ENCODE peak calls at places on chromosomes 13 and 19, in nine cellular contexts. One of them, this sample, is unnamed.
A peak's percentile ranks its signal among the peaks of the same experiment; 100 is the strongest.

GRCh38 chr13:27644302-27644701 is 22.6 kb downstream of the POLR1D start:
- DNase-seq in cardiac fibroblast: peak; percentile 52
- DNase-seq in IMR-90: peak; percentile 92
- DNase-seq in tibial nerve: no peak
- DNase-seq in ovary: no peak
- DNase-seq in gastrocnemius medialis: no peak
- DNase-seq in endodermal cell: no peak
- DNase-seq in fibroblast of mammary gland: peak; percentile 94
- DNase-seq in colonic mucosa: no peak
- DNase-seq in this sample: no peak

GRCh38 chr19:3407556-3408516 is 41.5 kb downstream of the NFIC start:
- DNase-seq in gastrocnemius medialis: peak; percentile 80
- DNase-seq in cardiac fibroblast: no peak
- DNase-seq in tibial nerve: no peak
- DNase-seq in IMR-90: no peak
- DNase-seq in fibroblast of mammary gland: peak; percentile 32
- DNase-seq in ovary: peak; percentile 71
- DNase-seq in colonic mucosa: no peak
- DNase-seq in endodermal cell: no peak
- DNase-seq in this sample: no peak

GRCh38 chr19:17889609-17890214 is 18.0 kb downstream of the SLC5A5 start:
- DNase-seq in fibroblast of mammary gland: peak; percentile 28
- DNase-seq in cardiac fibroblast: peak; percentile 56
- DNase-seq in colonic mucosa: no peak
- DNase-seq in IMR-90: peak; percentile 37
- DNase-seq in tibial nerve: no peak
- DNase-seq in endodermal cell: peak; percentile 92
- DNase-seq in ovary: peak; percentile 71
- DNase-seq in gastrocnemius medialis: no peak
- DNase-seq in this sample: no peak

GRCh38 chr13:74067818-74068217 is 66.4 kb downstream of the KLF12 start:
- DNase-seq in tibial nerve: no peak
- DNase-seq in colonic mucosa: no peak
- DNase-seq in cardiac fibroblast: peak; percentile 55
- DNase-seq in fibroblast of mammary gland: peak; percentile 54
- DNase-seq in ovary: no peak
- DNase-seq in gastrocnemius medialis: no peak
- DNase-seq in endodermal cell: no peak
- DNase-seq in IMR-90: peak; percentile 52
- DNase-seq in this sample: no peak

GRCh38 chr19:7874080-7874856 is at the start of gene PRR36:
- DNase-seq in tibial nerve: no peak
- DNase-seq in endodermal cell: peak; percentile 95
- DNase-seq in cardiac fibroblast: no peak
- DNase-seq in ovary: no peak
- DNase-seq in fibroblast of mammary gland: no peak
- DNase-seq in colonic mucosa: no peak
- DNase-seq in gastrocnemius medialis: no peak
- DNase-seq in IMR-90: no peak
- DNase-seq in this sample: no peak

GRCh38 chr13:39417643-39418042 is 185.3 kb downstream of the LHFPL6 start:
- DNase-seq in cardiac fibroblast: peak; percentile 84
- DNase-seq in gastrocnemius medialis: no peak
- DNase-seq in tibial nerve: no peak
- DNase-seq in ovary: no peak
- DNase-seq in endodermal cell: peak; percentile 85
- DNase-seq in IMR-90: peak; percentile 72
- DNase-seq in colonic mucosa: no peak
- DNase-seq in fibroblast of mammary gland: peak; percentile 69
- DNase-seq in this sample: no peak

GRCh38 chr13:40336228-40337221 is 329.9 kb downstream of the FOXO1 start:
- DNase-seq in tibial nerve: no peak
- DNase-seq in fibroblast of mammary gland: no peak
- DNase-seq in endodermal cell: no peak
- DNase-seq in colonic mucosa: peak; percentile 17
- DNase-seq in ovary: no peak
- DNase-seq in IMR-90: no peak
- DNase-seq in cardiac fibroblast: no peak
- DNase-seq in gastrocnemius medialis: no peak
- DNase-seq in this sample: no peak

GRCh38 chr19:57099199-57099661 is 20.6 kb upstream of the USP29 start:
- DNase-seq in tibial nerve: no peak
- DNase-seq in ovary: peak; percentile 91
- DNase-seq in fibroblast of mammary gland: peak; percentile 47
- DNase-seq in IMR-90: peak; percentile 35
- DNase-seq in colonic mucosa: peak; percentile 55
- DNase-seq in cardiac fibroblast: peak; percentile 61
- DNase-seq in endodermal cell: peak; percentile 87
- DNase-seq in gastrocnemius medialis: no peak
- DNase-seq in this sample: no peak

GRCh38 chr19:34589730-34590129 is 87.2 kb downstream of the SCGB2B2 start:
- DNase-seq in IMR-90: no peak
- DNase-seq in endodermal cell: no peak
- DNase-seq in tibial nerve: no peak
- DNase-seq in ovary: no peak
- DNase-seq in cardiac fibroblast: no peak
- DNase-seq in gastrocnemius medialis: no peak
- DNase-seq in fibroblast of mammary gland: no peak
- DNase-seq in colonic mucosa: no peak
- DNase-seq in this sample: no peak

GRCh38 chr19:52946322-52947310 is 16.1 kb downstream of the ZNF816 start:
- DNase-seq in colonic mucosa: no peak
- DNase-seq in endodermal cell: peak; percentile 94
- DNase-seq in gastrocnemius medialis: no peak
- DNase-seq in fibroblast of mammary gland: peak; percentile 21
- DNase-seq in ovary: peak; percentile 53
- DNase-seq in cardiac fibroblast: peak; percentile 14
- DNase-seq in tibial nerve: no peak
- DNase-seq in IMR-90: peak; percentile 5
- DNase-seq in this sample: no peak

GRCh38 chr19:8148410-8149231 is 771 bp downstream of the FBN3 start:
- DNase-seq in endodermal cell: peak; percentile 96
- DNase-seq in fibroblast of mammary gland: no peak
- DNase-seq in gastrocnemius medialis: no peak
- DNase-seq in colonic mucosa: no peak
- DNase-seq in IMR-90: no peak
- DNase-seq in ovary: no peak
- DNase-seq in tibial nerve: no peak
- DNase-seq in cardiac fibroblast: no peak
- DNase-seq in this sample: no peak

GRCh38 chr13:35470671-35471465 is 5.6 kb downstream of the MAB21L1 start:
- DNase-seq in cardiac fibroblast: peak; percentile 32
- DNase-seq in colonic mucosa: peak; percentile 30
- DNase-seq in tibial nerve: peak; percentile 28
- DNase-seq in fibroblast of mammary gland: peak; percentile 82
- DNase-seq in ovary: peak; percentile 71
- DNase-seq in IMR-90: peak; percentile 2
- DNase-seq in endodermal cell: peak; percentile 86
- DNase-seq in gastrocnemius medialis: peak; percentile 23
- DNase-seq in this sample: no peak

GRCh38 chr13:80040219-80040976 is 300.5 kb downstream of the SPRY2 start:
- DNase-seq in endodermal cell: no peak
- DNase-seq in IMR-90: peak; percentile 100
- DNase-seq in ovary: no peak
- DNase-seq in colonic mucosa: peak; percentile 24
- DNase-seq in tibial nerve: no peak
- DNase-seq in gastrocnemius medialis: no peak
- DNase-seq in cardiac fibroblast: peak; percentile 98
- DNase-seq in fibroblast of mammary gland: peak; percentile 100
- DNase-seq in this sample: peak; percentile 100

GRCh38 chr19:7743425-7743841 is 3.9 kb downstream of the CD209 start:
- DNase-seq in IMR-90: no peak
- DNase-seq in ovary: peak; percentile 31
- DNase-seq in fibroblast of mammary gland: no peak
- DNase-seq in cardiac fibroblast: no peak
- DNase-seq in tibial nerve: no peak
- DNase-seq in gastrocnemius medialis: no peak
- DNase-seq in colonic mucosa: no peak
- DNase-seq in endodermal cell: no peak
- DNase-seq in this sample: no peak

GRCh38 chr19:43872547-43873336 is 45.6 kb downstream of the ZNF283 start:
- DNase-seq in tibial nerve: no peak
- DNase-seq in IMR-90: no peak
- DNase-seq in colonic mucosa: no peak
- DNase-seq in cardiac fibroblast: peak; percentile 16
- DNase-seq in ovary: no peak
- DNase-seq in fibroblast of mammary gland: peak; percentile 10
- DNase-seq in endodermal cell: no peak
- DNase-seq in gastrocnemius medialis: no peak
- DNase-seq in this sample: no peak

GRCh38 chr13:79483302-79483701 is 2.3 kb downstream of the NDFIP2 start:
- DNase-seq in gastrocnemius medialis: no peak
- DNase-seq in ovary: no peak
- DNase-seq in fibroblast of mammary gland: peak; percentile 32
- DNase-seq in cardiac fibroblast: peak; percentile 27
- DNase-seq in IMR-90: peak; percentile 78
- DNase-seq in colonic mucosa: no peak
- DNase-seq in endodermal cell: no peak
- DNase-seq in tibial nerve: no peak
- DNase-seq in this sample: no peak

DNA sequence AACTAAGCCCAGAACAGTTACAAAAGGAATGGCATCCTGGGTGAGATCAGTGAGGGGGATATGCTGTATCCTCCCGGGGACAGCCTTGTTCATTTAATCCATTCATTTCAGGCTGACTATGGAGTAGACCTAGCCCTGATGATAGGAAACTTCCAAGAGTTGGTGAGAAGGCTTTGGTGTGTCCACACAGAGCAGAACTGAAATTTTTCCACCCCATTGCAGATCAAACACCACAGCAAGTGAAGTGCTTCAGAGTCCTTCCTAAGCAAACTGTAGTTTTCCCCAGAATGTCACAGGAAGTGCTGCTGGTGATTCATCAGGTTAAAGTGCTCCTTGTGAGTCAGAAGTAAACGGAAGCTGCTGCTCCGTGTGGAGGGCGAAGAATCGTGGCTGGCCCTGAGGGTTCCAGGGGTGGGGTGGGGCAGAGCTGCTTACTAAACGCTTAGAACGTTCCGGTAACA is 113.2 kb downstream of the TEX26 start:
- DNase-seq in IMR-90: peak; percentile 97
- DNase-seq in gastrocnemius medialis: no peak
- DNase-seq in colonic mucosa: peak; percentile 86
- DNase-seq in ovary: peak; percentile 62
- DNase-seq in tibial nerve: no peak
- DNase-seq in fibroblast of mammary gland: peak; percentile 93
- DNase-seq in endodermal cell: peak; percentile 58
- DNase-seq in cardiac fibroblast: peak; percentile 97
- DNase-seq in this sample: peak; percentile 89
- H3K4me3 ChIP-seq in IMR-90: no peak overlapping the region
- H3K4me3 ChIP-seq in gastrocnemius medialis: no peak overlapping the region
- H3K4me3 ChIP-seq in colonic mucosa: no peak overlapping the region
- H3K4me3 ChIP-seq in ovary: no peak overlapping the region
- H3K4me3 ChIP-seq in tibial nerve: no peak overlapping the region
- H3K4me3 ChIP-seq in fibroblast of mammary gland: no peak overlapping the region
- H3K4me3 ChIP-seq in endodermal cell: no peak overlapping the region
- H3K4me3 ChIP-seq in cardiac fibroblast: no peak overlapping the region
- H3K4me3 ChIP-seq in this sample: no peak overlapping the region

DNA sequence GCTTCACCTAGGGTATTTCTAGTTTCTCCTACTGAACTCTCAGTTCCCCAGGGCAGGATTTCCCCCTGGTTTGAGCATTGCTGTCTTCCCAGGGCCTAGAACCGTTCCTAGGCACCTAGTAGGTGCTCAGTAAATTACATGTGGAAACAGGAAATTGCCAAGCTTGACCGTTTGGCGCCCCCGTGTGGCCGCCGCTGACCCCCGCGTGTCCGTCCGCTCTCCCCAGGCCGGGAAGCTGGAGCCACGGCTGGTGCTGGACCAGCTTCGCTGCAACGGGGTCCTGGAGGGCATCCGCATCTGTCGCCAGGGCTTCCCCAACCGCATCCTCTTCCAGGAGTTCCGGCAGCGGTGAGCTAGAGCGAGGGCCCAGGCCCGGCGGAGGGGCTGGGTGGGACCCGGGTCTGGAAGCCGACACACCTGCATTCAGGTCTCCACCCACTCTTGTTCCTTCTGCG is 55.5 kb downstream of the MYH14 start:
- DNase-seq in fibroblast of mammary gland: peak; percentile 7
- DNase-seq in colonic mucosa: peak; percentile 34
- DNase-seq in endodermal cell: peak; percentile 87
- DNase-seq in cardiac fibroblast: peak; percentile 10
- DNase-seq in tibial nerve: no peak
- DNase-seq in gastrocnemius medialis: no peak
- DNase-seq in ovary: no peak
- DNase-seq in IMR-90: no peak
- DNase-seq in this sample: no peak
- TF ChIP-seq CTCF in fibroblast of mammary gland: peak; percentile 51
- TF ChIP-seq CTCF in colonic mucosa: peak; percentile 19
- TF ChIP-seq CTCF in endodermal cell: peak; percentile 85
- TF ChIP-seq CTCF in cardiac fibroblast: peak; percentile 45
- TF ChIP-seq CTCF in tibial nerve: peak; percentile 26
- TF ChIP-seq CTCF in gastrocnemius medialis: peak; percentile 78
- TF ChIP-seq CTCF in ovary: no peak
- TF ChIP-seq CTCF in IMR-90: no peak
- TF ChIP-seq CTCF in this sample: peak; percentile 43

DNA sequence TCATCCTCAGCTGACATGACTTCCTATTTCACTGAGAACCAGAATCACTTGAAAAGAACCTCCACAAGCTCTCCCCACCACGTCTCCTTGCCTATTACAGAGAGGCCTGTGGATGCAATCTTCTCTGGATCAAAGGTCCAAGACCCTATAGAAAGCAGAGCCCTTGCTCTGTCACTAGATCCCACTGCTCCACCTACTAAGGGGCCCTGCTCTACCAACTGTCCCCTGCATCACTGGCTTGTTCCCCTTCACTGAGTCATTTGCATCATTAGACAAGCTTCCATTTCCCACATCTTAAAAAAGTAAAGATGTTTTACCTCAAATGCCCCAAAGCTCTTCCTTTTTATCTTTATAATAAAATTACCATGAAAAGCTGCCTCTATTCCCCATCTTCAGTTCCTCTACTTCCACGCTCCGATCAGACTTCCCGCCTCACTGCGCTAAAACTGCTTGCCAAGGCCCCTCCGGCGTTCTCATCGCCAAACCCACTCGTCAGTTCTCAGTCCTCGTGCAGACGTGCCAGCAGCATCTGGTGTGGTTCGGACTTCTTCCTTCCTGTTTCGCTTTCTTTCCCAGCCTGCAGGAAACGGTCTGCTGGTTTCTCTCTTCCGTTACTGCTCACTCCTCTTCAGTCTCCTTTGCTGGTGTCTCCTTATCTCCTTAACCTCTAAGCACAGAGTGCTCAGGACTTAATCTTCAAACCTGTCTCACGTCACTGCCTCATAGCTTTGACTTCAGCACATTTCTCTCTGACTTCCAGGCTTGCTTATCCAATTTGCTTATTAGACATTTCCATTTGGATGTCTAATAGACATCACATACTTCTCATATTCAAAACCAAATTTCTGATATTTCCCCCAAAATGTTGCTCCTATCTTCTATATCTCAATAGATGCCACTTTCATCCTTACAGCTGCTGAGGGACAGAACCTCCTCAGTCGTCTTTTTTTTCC is 40.5 kb downstream of the RCBTB2 start:
- DNase-seq in endodermal cell: no peak
- DNase-seq in colonic mucosa: peak; percentile 56
- DNase-seq in fibroblast of mammary gland: peak; percentile 64
- DNase-seq in cardiac fibroblast: peak; percentile 80
- DNase-seq in tibial nerve: peak; percentile 27
- DNase-seq in gastrocnemius medialis: peak; percentile 52
- DNase-seq in IMR-90: peak; percentile 18
- DNase-seq in ovary: peak; percentile 75
- DNase-seq in this sample: no peak
- H3K4me3 ChIP-seq in endodermal cell: no peak overlapping the region
- H3K4me3 ChIP-seq in colonic mucosa: no peak overlapping the region
- H3K4me3 ChIP-seq in fibroblast of mammary gland: no peak overlapping the region
- H3K4me3 ChIP-seq in cardiac fibroblast: peak overlapping the region; percentile 41
- H3K4me3 ChIP-seq in tibial nerve: peak overlapping the region; percentile 1
- H3K4me3 ChIP-seq in gastrocnemius medialis: peak overlapping the region; percentile 47
- H3K4me3 ChIP-seq in IMR-90: peak overlapping the region; percentile 30
- H3K4me3 ChIP-seq in ovary: peak overlapping the region; percentile 1
- H3K4me3 ChIP-seq in this sample: no peak overlapping the region

GRCh38 chr13:56755181-56755580 is 385.5 kb upstream of the PRR20A start:
- DNase-seq in cardiac fibroblast: no peak
- DNase-seq in tibial nerve: no peak
- DNase-seq in ovary: no peak
- DNase-seq in colonic mucosa: no peak
- DNase-seq in endodermal cell: peak; percentile 46
- DNase-seq in gastrocnemius medialis: no peak
- DNase-seq in IMR-90: no peak
- DNase-seq in fibroblast of mammary gland: no peak
- DNase-seq in this sample: no peak
- TF ChIP-seq CTCF in cardiac fibroblast: no peak
- TF ChIP-seq CTCF in tibial nerve: no peak
- TF ChIP-seq CTCF in ovary: no peak
- TF ChIP-seq CTCF in colonic mucosa: no peak
- TF ChIP-seq CTCF in endodermal cell: peak; percentile 77
- TF ChIP-seq CTCF in gastrocnemius medialis: no peak
- TF ChIP-seq CTCF in IMR-90: no peak
- TF ChIP-seq CTCF in fibroblast of mammary gland: no peak
- TF ChIP-seq CTCF in this sample: peak; percentile 42